ENCODE peak calls at places on chromosomes 1 and 21, in four cellular contexts. T is HepG2, D is tibial nerve, B is K562. L is an unnamed sample.
A peak's percentile ranks its signal among the peaks of the same experiment; 100 is the strongest.

GRCh38 chr1:109892476-109893368 is 17.9 kb upstream of the CSF1 start:
- DNase-seq in T (no peak), D (no peak), B (no peak), L (no peak)

GRCh38 chr1:220516014-220516721 is 11.8 kb upstream of the MARK1 start:
- DNase-seq in T (no peak), D (no peak), B (no peak), L (no peak)

GRCh38 chr1:29129916-29130315 is 6.2 kb upstream of the TMEM200B start:
- DNase-seq in T (no peak), D (no peak), B (no peak), L (no peak)

GRCh38 chr1:111415461-111415860 is 12.1 kb downstream of the OVGP1 start:
- DNase-seq in T (no peak), D (no peak), B (no peak), L (no peak)

GRCh38 chr1:53459321-53460175 is at the start of gene DMRTB1:
- DNase-seq in T (no peak), D (no peak), B (no peak), L (no peak)

GRCh38 chr1:94552071-94552586 is 10.6 kb upstream of the F3 start:
- DNase-seq in T (peak; percentile 73), D (no peak), B (no peak), L (peak; percentile 73)

GRCh38 chr1:94025383-94026340 is 95.3 kb downstream of the ABCA4 start:
- DNase-seq in T (peak; percentile 69), D (peak; percentile 70), B (peak; percentile 52), L (no peak)

GRCh38 chr1:66563094-66563800 is 29.3 kb downstream of the SGIP1 start:
- DNase-seq in T (peak; percentile 14), D (no peak), B (no peak), L (peak; percentile 13)

DNA sequence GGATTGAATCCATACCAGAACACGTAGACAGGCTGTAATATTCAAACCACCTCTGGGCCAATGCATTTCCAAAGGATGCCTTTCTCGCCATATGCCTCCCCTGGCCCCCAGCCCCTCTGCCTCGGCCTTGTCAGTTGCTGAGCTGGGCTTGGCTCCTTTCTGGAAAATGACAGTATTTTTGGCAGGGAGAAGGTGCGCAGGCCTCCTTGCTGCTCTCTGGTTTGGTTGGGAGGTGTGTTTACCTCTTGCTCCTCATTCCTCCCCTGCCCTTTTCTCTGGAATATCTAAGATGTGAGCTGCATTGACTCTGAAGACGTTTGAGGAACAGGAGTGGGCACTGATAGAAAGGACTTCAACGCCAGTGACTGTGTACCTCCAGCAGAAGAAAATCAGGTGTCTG is 26.0 kb upstream of the CNTN2 start:
- DNase-seq in T (no peak), D (no peak), B (no peak), L (no peak)
- TF ChIP-seq EP300 in T (no peak), D (no peak), B (no peak), L (no peak)

GRCh38 chr1:182782587-182782913 is 7.0 kb upstream of the NPL start:
- DNase-seq in T (no peak), D (no peak), B (no peak), L (no peak)
- TF ChIP-seq CTCF in T (no peak), D (no peak), B (no peak), L (no peak)

GRCh38 chr21:31151156-31151555 is 112.9 kb upstream of the KRTAP19-8 start:
- DNase-seq in T (no peak), D (no peak), B (no peak), L (no peak)

GRCh38 chr21:31156662-31157061 is 118.4 kb upstream of the KRTAP19-8 start:
- DNase-seq in T (no peak), D (no peak), B (no peak), L (no peak)

GRCh38 chr21:31156169-31156568 is 117.9 kb upstream of the KRTAP19-8 start:
- DNase-seq in T (no peak), D (no peak), B (no peak), L (no peak)

GRCh38 chr21:31151682-31152081 is 113.4 kb upstream of the KRTAP19-8 start:
- DNase-seq in T (no peak), D (no peak), B (no peak), L (no peak)
- TF ChIP-seq EP300 in T (no peak), D (peak; percentile 53), B (no peak), L (peak; percentile 28)

GRCh38 chr1:85243336-85243735 is 16.1 kb downstream of the C1orf52 start:
- DNase-seq in T (no peak), D (no peak), B (no peak), L (no peak)
- TF ChIP-seq CTCF in T (no peak), D (no peak), B (no peak), L (no peak)

DNA sequence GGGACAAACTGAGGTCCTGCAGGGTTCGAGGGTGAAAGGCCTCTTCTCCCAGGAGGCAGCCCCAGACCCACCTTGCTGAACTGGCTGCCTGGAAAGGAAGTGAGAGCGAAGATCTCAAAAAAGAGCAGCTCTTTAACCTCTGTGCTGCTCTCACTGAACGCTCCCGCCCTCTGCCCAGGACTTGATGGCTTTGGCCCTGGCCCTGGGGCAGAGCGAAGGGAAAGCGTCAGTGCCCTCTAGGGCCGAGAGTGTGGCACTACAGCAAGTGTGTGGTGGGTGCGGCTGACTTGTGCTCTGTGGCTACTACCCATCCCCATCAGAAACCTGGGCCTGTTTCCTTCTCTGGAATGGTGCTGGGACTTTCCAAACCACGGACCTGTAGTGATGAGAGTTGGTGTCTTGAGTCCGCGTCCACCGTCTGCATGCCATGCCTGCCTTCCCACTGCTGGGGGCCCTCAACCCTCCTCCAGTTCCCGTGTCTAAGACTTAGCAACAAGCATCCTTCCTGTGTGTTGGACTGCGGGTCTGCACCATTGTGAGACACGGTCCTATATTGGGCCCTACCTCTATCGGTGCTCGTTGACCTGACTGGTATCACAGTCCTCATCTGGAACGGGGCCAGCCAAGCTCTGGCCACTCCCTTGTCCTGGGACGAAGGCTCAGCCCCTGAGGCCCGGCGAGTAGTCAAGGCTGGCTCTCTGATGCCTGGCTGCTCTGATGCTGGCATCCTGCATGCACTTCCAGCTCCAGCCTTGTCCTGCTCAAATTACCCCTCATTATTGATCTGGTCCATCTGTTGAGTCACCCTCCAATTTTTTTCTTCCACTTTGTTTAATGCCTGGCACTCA is 180.3 kb downstream of the DISC1 start:
- DNase-seq in T (peak; percentile 46), D (no peak), B (peak; percentile 69), L (peak; percentile 31)
- TF ChIP-seq EP300 in T (no peak), D (no peak), B (no peak), L (no peak)

L was measured in ovary.